ENCODE peak calls at places on chromosome 3, in six cellular contexts. One of them, this sample, is unnamed.

GRCh38 chr3:38168151-38168987 is 3.0 kb downstream of the OXSR1 start:
- DNase-seq in H9: no peak
- DNase-seq in mesenchymal stem cell: peak
- DNase-seq in neuronal stem cell: no peak
- DNase-seq in H1: no peak
- DNase-seq in trophoblast cell: no peak
- DNase-seq in this sample: peak

GRCh38 chr3:140296796-140297352 is 361.9 kb downstream of the CLSTN2 start:
- DNase-seq in H9: no peak
- DNase-seq in mesenchymal stem cell: no peak
- DNase-seq in neuronal stem cell: no peak
- DNase-seq in H1: no peak
- DNase-seq in trophoblast cell: no peak
- DNase-seq in this sample: no peak

GRCh38 chr3:81554805-81555204 is 206.6 kb downstream of the GBE1 start:
- DNase-seq in H9: no peak
- DNase-seq in mesenchymal stem cell: peak
- DNase-seq in neuronal stem cell: no peak
- DNase-seq in H1: no peak
- DNase-seq in trophoblast cell: no peak
- DNase-seq in this sample: peak

GRCh38 chr3:157438371-157438735 is 1.7 kb downstream of the PTX3 start:
- DNase-seq in H9: peak
- DNase-seq in mesenchymal stem cell: no peak
- DNase-seq in neuronal stem cell: peak
- DNase-seq in H1: no peak
- DNase-seq in trophoblast cell: no peak
- DNase-seq in this sample: no peak

GRCh38 chr3:151890721-151891141 is 17.3 kb downstream of the SUCNR1 start:
- DNase-seq in H9: no peak
- DNase-seq in mesenchymal stem cell: no peak
- DNase-seq in neuronal stem cell: no peak
- DNase-seq in H1: no peak
- DNase-seq in trophoblast cell: no peak
- DNase-seq in this sample: no peak

GRCh38 chr3:10444511-10444910 is 60.9 kb downstream of the ATP2B2 start:
- DNase-seq in H9: no peak
- DNase-seq in mesenchymal stem cell: no peak
- DNase-seq in neuronal stem cell: no peak
- DNase-seq in H1: no peak
- DNase-seq in trophoblast cell: no peak
- DNase-seq in this sample: no peak

GRCh38 chr3:10272977-10273376 is 19.8 kb downstream of the GHRL start:
- DNase-seq in H9: no peak
- DNase-seq in mesenchymal stem cell: no peak
- DNase-seq in neuronal stem cell: no peak
- DNase-seq in H1: no peak
- DNase-seq in trophoblast cell: no peak
- DNase-seq in this sample: no peak

GRCh38 chr3:28504945-28505344 is 156.3 kb upstream of the AZI2 start:
- DNase-seq in H9: no peak
- DNase-seq in mesenchymal stem cell: no peak
- DNase-seq in neuronal stem cell: peak
- DNase-seq in H1: no peak
- DNase-seq in trophoblast cell: no peak
- DNase-seq in this sample: no peak

GRCh38 chr3:189787622-189788021 is 156.4 kb downstream of the TP63 start:
- DNase-seq in H9: no peak
- DNase-seq in mesenchymal stem cell: no peak
- DNase-seq in neuronal stem cell: no peak
- DNase-seq in H1: no peak
- DNase-seq in trophoblast cell: no peak
- DNase-seq in this sample: peak

GRCh38 chr3:61919371-61919770 is 358.0 kb downstream of the PTPRG start:
- DNase-seq in H9: no peak
- DNase-seq in mesenchymal stem cell: no peak
- DNase-seq in neuronal stem cell: no peak
- DNase-seq in H1: no peak
- DNase-seq in trophoblast cell: no peak
- DNase-seq in this sample: no peak

GRCh38 chr3:8318002-8318649 is 183.5 kb upstream of the LMCD1 start:
- DNase-seq in H9: no peak
- DNase-seq in mesenchymal stem cell: peak
- DNase-seq in neuronal stem cell: no peak
- DNase-seq in H1: no peak
- DNase-seq in trophoblast cell: no peak
- DNase-seq in this sample: peak

GRCh38 chr3:128112406-128112968 is 11.1 kb downstream of the RUVBL1 start:
- DNase-seq in H9: no peak
- DNase-seq in mesenchymal stem cell: peak
- DNase-seq in neuronal stem cell: no peak
- DNase-seq in H1: no peak
- DNase-seq in trophoblast cell: no peak
- DNase-seq in this sample: peak

GRCh38 chr3:31634485-31634884 is 101.8 kb downstream of the STT3B start:
- DNase-seq in H9: no peak
- DNase-seq in mesenchymal stem cell: no peak
- DNase-seq in neuronal stem cell: no peak
- DNase-seq in H1: no peak
- DNase-seq in trophoblast cell: peak
- DNase-seq in this sample: peak

GRCh38 chr3:79477242-79477641 is 290.6 kb downstream of the ROBO1 start:
- DNase-seq in H9: no peak
- DNase-seq in mesenchymal stem cell: no peak
- DNase-seq in neuronal stem cell: no peak
- DNase-seq in H1: no peak
- DNase-seq in trophoblast cell: no peak
- DNase-seq in this sample: no peak

DNA sequence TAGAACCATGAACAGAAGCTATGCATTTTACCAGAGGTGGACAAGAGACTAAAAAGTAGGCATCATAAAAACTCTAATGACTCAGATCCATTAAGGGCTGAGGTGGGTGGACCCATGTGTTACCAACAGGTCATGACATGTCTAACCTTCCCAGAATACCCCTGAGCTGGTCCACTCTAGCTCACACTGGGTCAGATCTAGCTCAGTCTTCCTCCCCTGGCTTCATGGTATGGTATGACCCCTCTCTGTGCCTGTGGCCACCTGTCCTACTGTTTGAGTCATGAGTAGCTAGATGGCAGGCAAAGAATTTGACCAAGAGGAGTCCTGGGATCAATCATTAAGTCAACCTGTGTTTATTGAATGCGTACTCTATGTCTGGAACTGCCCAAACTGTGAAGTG is 340.4 kb downstream of the EPHB1 start:
- DNase-seq in H9: no peak
- DNase-seq in mesenchymal stem cell: no peak
- DNase-seq in neuronal stem cell: no peak
- DNase-seq in H1: no peak
- DNase-seq in trophoblast cell: no peak
- DNase-seq in this sample: no peak
- H4K91ac ChIP-seq in H9: no peak
- H4K91ac ChIP-seq in mesenchymal stem cell: no peak
- H4K91ac ChIP-seq in neuronal stem cell: no peak
- H4K91ac ChIP-seq in H1: no peak
- H4K91ac ChIP-seq in trophoblast cell: no peak
- H4K91ac ChIP-seq in this sample: no peak

GRCh38 chr3:114666613-114667012 is 372.8 kb downstream of the TIGIT start:
- DNase-seq in H9: no peak
- DNase-seq in mesenchymal stem cell: no peak
- DNase-seq in neuronal stem cell: no peak
- DNase-seq in H1: no peak
- DNase-seq in trophoblast cell: no peak
- DNase-seq in this sample: no peak

GRCh38 chr3:114668099-114668498 is 374.3 kb downstream of the TIGIT start:
- DNase-seq in H9: no peak
- DNase-seq in mesenchymal stem cell: peak
- DNase-seq in neuronal stem cell: no peak
- DNase-seq in H1: no peak
- DNase-seq in trophoblast cell: no peak
- DNase-seq in this sample: no peak

GRCh38 chr3:114671741-114672510 is 378.1 kb downstream of the TIGIT start:
- DNase-seq in H9: no peak
- DNase-seq in mesenchymal stem cell: no peak
- DNase-seq in neuronal stem cell: no peak
- DNase-seq in H1: no peak
- DNase-seq in trophoblast cell: no peak
- DNase-seq in this sample: no peak

GRCh38 chr3:114672692-114673447 is 379.0 kb downstream of the TIGIT start:
- DNase-seq in H9: no peak
- DNase-seq in mesenchymal stem cell: no peak
- DNase-seq in neuronal stem cell: no peak
- DNase-seq in H1: no peak
- DNase-seq in trophoblast cell: no peak
- DNase-seq in this sample: no peak

DNA sequence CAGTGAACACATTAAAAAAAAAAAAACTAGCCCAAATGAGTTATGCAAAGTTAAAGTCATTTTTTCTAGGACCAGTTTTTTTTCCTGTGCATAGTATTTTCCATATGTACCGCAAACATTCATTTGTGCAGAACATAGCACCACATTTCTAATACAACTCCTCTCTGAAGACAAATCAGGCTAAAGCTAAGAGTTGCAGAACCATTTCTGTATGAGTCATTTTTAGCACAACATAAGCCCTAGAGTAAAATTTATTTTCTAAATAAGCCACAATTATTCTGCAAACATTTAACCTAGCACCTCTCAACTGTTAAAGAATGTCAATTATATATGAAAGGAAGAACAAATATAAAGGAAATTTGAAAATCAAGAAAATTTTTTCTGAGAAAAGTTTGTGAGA is 375.8 kb downstream of the TIGIT start:
- DNase-seq in H9: no peak
- DNase-seq in mesenchymal stem cell: peak
- DNase-seq in neuronal stem cell: no peak
- DNase-seq in H1: no peak
- DNase-seq in trophoblast cell: no peak
- DNase-seq in this sample: peak
- H4K91ac ChIP-seq in H9: no peak
- H4K91ac ChIP-seq in mesenchymal stem cell: no peak
- H4K91ac ChIP-seq in neuronal stem cell: no peak
- H4K91ac ChIP-seq in H1: no peak
- H4K91ac ChIP-seq in trophoblast cell: no peak
- H4K91ac ChIP-seq in this sample: no peak

GRCh38 chr3:60756636-60757035 is 494.6 kb downstream of the FHIT start:
- DNase-seq in H9: no peak
- DNase-seq in mesenchymal stem cell: no peak
- DNase-seq in neuronal stem cell: peak
- DNase-seq in H1: no peak
- DNase-seq in trophoblast cell: no peak
- DNase-seq in this sample: no peak

GRCh38 chr3:60754617-60755016 is 496.6 kb downstream of the FHIT start:
- DNase-seq in H9: no peak
- DNase-seq in mesenchymal stem cell: no peak
- DNase-seq in neuronal stem cell: no peak
- DNase-seq in H1: no peak
- DNase-seq in trophoblast cell: no peak
- DNase-seq in this sample: no peak

GRCh38 chr3:60757724-60758123 is 493.5 kb downstream of the FHIT start:
- DNase-seq in H9: no peak
- DNase-seq in mesenchymal stem cell: no peak
- DNase-seq in neuronal stem cell: no peak
- DNase-seq in H1: no peak
- DNase-seq in trophoblast cell: no peak
- DNase-seq in this sample: no peak

GRCh38 chr3:60755094-60755493 is 496.2 kb downstream of the FHIT start:
- DNase-seq in H9: peak
- DNase-seq in mesenchymal stem cell: no peak
- DNase-seq in neuronal stem cell: no peak
- DNase-seq in H1: peak
- DNase-seq in trophoblast cell: no peak
- DNase-seq in this sample: no peak

GRCh38 chr3:60756231-60756630 is 495.0 kb downstream of the FHIT start:
- DNase-seq in H9: no peak
- DNase-seq in mesenchymal stem cell: no peak
- DNase-seq in neuronal stem cell: no peak
- DNase-seq in H1: no peak
- DNase-seq in trophoblast cell: no peak
- DNase-seq in this sample: no peak
- H4K91ac ChIP-seq in H9: no peak
- H4K91ac ChIP-seq in mesenchymal stem cell: no peak
- H4K91ac ChIP-seq in neuronal stem cell: no peak
- H4K91ac ChIP-seq in H1: no peak
- H4K91ac ChIP-seq in trophoblast cell: no peak
- H4K91ac ChIP-seq in this sample: no peak

GRCh38 chr3:101281616-101282015 is 38.8 kb downstream of the IMPG2 start:
- DNase-seq in H9: no peak
- DNase-seq in mesenchymal stem cell: no peak
- DNase-seq in neuronal stem cell: no peak
- DNase-seq in H1: no peak
- DNase-seq in trophoblast cell: no peak
- DNase-seq in this sample: no peak
- H4K91ac ChIP-seq in H9: no peak
- H4K91ac ChIP-seq in mesenchymal stem cell: no peak
- H4K91ac ChIP-seq in neuronal stem cell: no peak
- H4K91ac ChIP-seq in H1: no peak
- H4K91ac ChIP-seq in trophoblast cell: no peak
- H4K91ac ChIP-seq in this sample: no peak

DNA sequence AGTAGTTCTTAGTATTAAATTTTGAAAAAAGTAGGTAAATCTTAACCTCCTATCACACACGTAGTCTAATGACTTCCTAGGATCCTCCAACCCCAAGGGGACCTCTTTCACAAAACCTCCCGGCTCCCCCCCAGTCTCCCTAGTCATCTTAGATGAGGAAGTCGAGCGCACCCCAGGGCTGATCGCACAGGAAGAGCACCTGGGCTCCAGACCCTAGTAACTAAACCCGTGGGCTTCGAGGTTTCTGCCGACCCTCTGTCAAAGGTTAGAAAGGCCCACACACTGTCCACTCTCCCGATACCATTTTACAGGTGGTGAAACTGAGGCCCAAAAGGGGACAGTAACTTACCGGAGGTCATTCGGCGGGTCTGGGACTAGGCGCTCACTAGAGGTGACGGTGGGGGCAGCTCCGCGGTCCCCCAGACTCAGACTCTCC is 349 bp downstream of the MBD4 start:
- DNase-seq in H9: no peak
- DNase-seq in mesenchymal stem cell: peak
- DNase-seq in neuronal stem cell: no peak
- DNase-seq in H1: no peak
- DNase-seq in trophoblast cell: no peak
- DNase-seq in this sample: no peak
- H4K91ac ChIP-seq in H9: no peak
- H4K91ac ChIP-seq in mesenchymal stem cell: peak
- H4K91ac ChIP-seq in neuronal stem cell: no peak
- H4K91ac ChIP-seq in H1: peak
- H4K91ac ChIP-seq in trophoblast cell: peak
- H4K91ac ChIP-seq in this sample: peak

GRCh38 chr3:69838696-69839515 is 99.6 kb downstream of the MITF start:
- DNase-seq in H9: no peak
- DNase-seq in mesenchymal stem cell: peak
- DNase-seq in neuronal stem cell: no peak
- DNase-seq in H1: no peak
- DNase-seq in trophoblast cell: no peak
- DNase-seq in this sample: no peak
- H4K91ac ChIP-seq in H9: no peak
- H4K91ac ChIP-seq in mesenchymal stem cell: no peak
- H4K91ac ChIP-seq in neuronal stem cell: no peak
- H4K91ac ChIP-seq in H1: no peak
- H4K91ac ChIP-seq in trophoblast cell: no peak
- H4K91ac ChIP-seq in this sample: peak

This sample was measured in IMR-90.